ENCODE peak calls at places on chromosomes 2 and 18, in seven cellular contexts. V is tibial nerve, T is choroid plexus epithelial cell, Z is heart left ventricle, H is lower lobe of right lung, D is GM06990, O is upper lobe of right lung. U is an unnamed sample.

GRCh38 chr18:37451239-37451825 is 114.3 kb downstream of the CELF4 start:
- DNase-seq in T (no peak), V (no peak), O (no peak), Z (no peak), D (no peak), H (no peak), U (no peak)

GRCh38 chr2:28365158-28365557 is 27.5 kb upstream of the FOSL2 start:
- DNase-seq in V (no peak), T (no peak), Z (no peak), D (no peak), O (no peak), H (no peak), U (no peak)

GRCh38 chr18:66510357-66511027 is 93.4 kb downstream of the CDH19 start:
- DNase-seq in O (no peak), H (no peak), Z (no peak), T (peak; percentile 68), D (no peak), V (no peak), U (no peak)

GRCh38 chr18:75005622-75006021 is 203.3 kb downstream of the PTGR3 start:
- DNase-seq in D (no peak), O (no peak), V (no peak), T (peak; percentile 31), Z (no peak), H (no peak), U (no peak)

GRCh38 chr18:24052053-24052452 is 37.5 kb downstream of the TTC39C start:
- DNase-seq in Z (no peak), T (no peak), H (no peak), D (no peak), V (no peak), O (no peak), U (no peak)

GRCh38 chr2:15049096-15049993 is 416.8 kb downstream of the LRATD1 start:
- DNase-seq in T (no peak), D (no peak), Z (no peak), H (no peak), O (no peak), V (no peak), U (no peak)

GRCh38 chr2:169705927-169706326 is 11.7 kb downstream of the PHOSPHO2 start:
- DNase-seq in T (peak; percentile 76), O (no peak), V (no peak), H (no peak), Z (no peak), D (no peak), U (no peak)

GRCh38 chr2:229104026-229104425 is 167.1 kb downstream of the PID1 start:
- DNase-seq in D (no peak), H (no peak), T (no peak), Z (no peak), O (no peak), V (no peak), U (no peak)

GRCh38 chr2:104938226-104938941 is 84.5 kb downstream of the POU3F3 start:
- DNase-seq in D (peak; percentile 22), H (no peak), Z (no peak), T (no peak), O (no peak), V (no peak), U (no peak)

GRCh38 chr2:26126091-26126490 is 46.8 kb upstream of the GAREM2 start:
- DNase-seq in Z (no peak), D (no peak), V (no peak), H (no peak), O (no peak), T (peak; percentile 23), U (no peak)

GRCh38 chr2:178279142-178279541 is 84.8 kb downstream of the OSBPL6 start:
- DNase-seq in T (peak; percentile 87), Z (no peak), H (no peak), D (no peak), V (no peak), O (no peak), U (no peak)

GRCh38 chr18:78071146-78071710 is 821.6 kb downstream of the GALR1 start:
- DNase-seq in T (no peak), D (no peak), H (no peak), V (no peak), Z (no peak), O (no peak), U (no peak)

GRCh38 chr18:74290831-74291770 is 662 bp downstream of the CYB5A start:
- DNase-seq in O (peak; percentile 88), D (peak; percentile 15), H (peak; percentile 79), V (no peak), Z (no peak), T (no peak), U (no peak)

GRCh38 chr2:96251721-96252292 is 14.0 kb downstream of the TMEM127 start:
- DNase-seq in V (peak; percentile 35), D (no peak), T (peak; percentile 94), O (peak; percentile 59), Z (no peak), H (no peak), U (peak; percentile 91)

GRCh38 chr18:63336366-63337099 is 17.0 kb upstream of the BCL2 start:
- DNase-seq in O (no peak), D (no peak), H (no peak), Z (no peak), T (peak; percentile 97), V (no peak), U (no peak)
- H3K4me3 ChIP-seq in O (no peak overlapping the region), D (no peak overlapping the region), H (no peak overlapping the region), Z (no peak overlapping the region), T (no peak overlapping the region), V (no peak overlapping the region), U (no peak overlapping the region)

GRCh38 chr2:31978436-31978835 is 32.4 kb downstream of the MEMO1 start:
- DNase-seq in Z (no peak), V (no peak), H (no peak), O (no peak), T (no peak), D (no peak), U (no peak)

GRCh38 chr2:31978998-31979397 is 31.8 kb downstream of the MEMO1 start:
- DNase-seq in H (no peak), V (no peak), Z (no peak), T (no peak), D (no peak), O (no peak), U (no peak)

GRCh38 chr2:31983762-31984467 is 26.9 kb downstream of the MEMO1 start:
- DNase-seq in V (no peak), Z (no peak), T (peak; percentile 19), O (no peak), H (no peak), D (no peak), U (no peak)

GRCh38 chr2:31979966-31980365 is 30.8 kb downstream of the MEMO1 start:
- DNase-seq in D (no peak), Z (no peak), V (no peak), T (no peak), H (no peak), O (no peak), U (no peak)

DNA sequence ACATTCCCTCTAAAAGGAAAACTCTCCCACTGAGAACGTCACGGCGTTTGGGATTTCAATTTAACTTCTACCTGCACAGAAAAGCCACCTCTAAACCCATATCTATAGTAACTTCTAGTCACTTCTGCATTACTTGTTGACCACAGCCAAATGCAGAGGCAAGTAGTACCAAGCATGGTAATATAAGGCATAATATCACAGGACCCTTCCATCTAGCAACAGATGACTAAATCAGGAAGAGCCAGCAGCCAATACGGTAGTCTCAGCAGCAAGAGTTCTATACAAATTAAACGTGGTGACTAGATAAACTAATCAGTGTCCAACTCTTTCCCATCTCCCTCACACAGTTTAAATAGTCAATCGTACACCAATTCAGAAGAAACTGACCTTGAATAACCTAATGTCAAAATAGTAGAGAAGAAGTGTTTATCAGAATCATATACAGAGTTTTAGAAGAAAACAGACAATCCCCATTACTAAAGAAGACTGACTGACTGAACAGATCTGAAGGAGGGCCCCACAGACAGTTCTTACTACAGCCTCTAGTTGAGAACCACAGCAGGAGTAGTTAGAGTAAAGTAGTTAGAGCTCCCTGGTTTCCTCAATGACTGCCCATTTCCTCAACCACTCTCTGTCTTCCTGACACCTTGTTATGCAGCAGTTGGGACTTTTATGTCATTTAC is 30.0 kb downstream of the MEMO1 start:
- DNase-seq in H (no peak), Z (no peak), D (peak; percentile 49), V (no peak), T (peak; percentile 76), O (no peak), U (no peak)
- TF ChIP-seq CTCF in H (no peak), Z (no peak), D (no peak), V (no peak), T (peak; percentile 11), O (no peak), U (no peak)

GRCh38 chr2:190477563-190478454 is 56.7 kb downstream of the NEMP2 start:
- DNase-seq in V (no peak), T (peak; percentile 43), H (no peak), O (no peak), D (no peak), Z (no peak), U (no peak)

GRCh38 chr2:190482441-190482840 is 52.1 kb downstream of the NEMP2 start:
- DNase-seq in Z (no peak), T (peak; percentile 14), H (no peak), D (no peak), V (no peak), O (no peak), U (no peak)

GRCh38 chr2:190481339-190481738 is 53.2 kb downstream of the NEMP2 start:
- DNase-seq in Z (no peak), D (no peak), V (no peak), H (no peak), T (no peak), O (no peak), U (no peak)

DNA sequence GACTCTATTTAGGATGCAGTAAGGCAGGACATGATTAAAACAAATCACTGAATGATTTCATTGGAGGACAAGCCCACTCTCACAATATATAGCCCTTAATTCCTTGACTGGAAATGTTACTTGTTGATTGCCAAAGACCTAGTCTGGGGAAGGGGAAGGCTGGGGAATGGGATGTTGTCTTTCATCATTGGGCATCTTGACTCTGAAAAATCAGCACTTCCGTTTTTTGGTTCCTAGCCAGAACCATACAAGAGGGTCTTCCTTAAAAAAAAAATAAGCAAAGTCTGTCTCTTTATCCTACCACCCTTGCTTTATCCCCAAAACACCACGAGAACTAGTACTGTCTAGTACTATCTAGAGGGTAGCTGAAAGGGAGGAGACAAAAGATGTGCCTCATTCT is 56.0 kb downstream of the NEMP2 start:
- DNase-seq in O (no peak), H (no peak), V (no peak), Z (no peak), D (no peak), T (no peak), U (no peak)
- H3K4me3 ChIP-seq in O (no peak overlapping the region), H (no peak overlapping the region), V (no peak overlapping the region), Z (no peak overlapping the region), D (no peak overlapping the region), T (no peak overlapping the region), U (no peak overlapping the region)

GRCh38 chr2:44167908-44168683 is 579 bp upstream of the PPM1B start:
- DNase-seq in T (peak; percentile 100), H (peak; percentile 99), V (peak; percentile 99), D (no peak), O (peak; percentile 97), Z (peak; percentile 96), U (peak; percentile 99)

GRCh38 chr2:44167311-44167907 is 1.3 kb upstream of the PPM1B start:
- DNase-seq in D (no peak), Z (no peak), H (no peak), T (no peak), O (no peak), V (peak; percentile 12), U (no peak)

GRCh38 chr2:44164617-44165016 is 4.1 kb upstream of the PPM1B start:
- DNase-seq in H (no peak), T (no peak), O (no peak), Z (no peak), V (no peak), D (no peak), U (no peak)

GRCh38 chr2:44163782-44164181 is 4.9 kb upstream of the PPM1B start:
- DNase-seq in O (no peak), T (no peak), V (no peak), D (no peak), Z (no peak), H (no peak), U (no peak)

GRCh38 chr2:44166096-44166495 is 2.6 kb upstream of the PPM1B start:
- DNase-seq in H (no peak), Z (no peak), T (no peak), D (peak; percentile 17), V (no peak), O (no peak), U (no peak)
- TF ChIP-seq CTCF in H (no peak), Z (no peak), T (no peak), D (no peak), V (no peak), O (no peak), U (no peak)

U was measured in psoas muscle.